ENCODE peak calls at places on chromosomes 12 and 14, in six cellular contexts. One of them, this sample, is unnamed.

GRCh38 chr14:54577977-54578376 is 11.0 kb downstream of the SAMD4A start:
- DNase-seq in HCT116: no peak
- DNase-seq in mucosa of descending colon: no peak
- DNase-seq in DND-41: no peak
- DNase-seq in Panc1: no peak
- DNase-seq in body of pancreas: no peak
- DNase-seq in this sample: no peak

GRCh38 chr12:107478881-107479280 is 206.7 kb upstream of the PWP1 start:
- DNase-seq in mucosa of descending colon: no peak
- DNase-seq in body of pancreas: no peak
- DNase-seq in Panc1: no peak
- DNase-seq in DND-41: no peak
- DNase-seq in HCT116: no peak
- DNase-seq in this sample: no peak

GRCh38 chr12:42798811-42799438 is 209.4 kb upstream of the PRICKLE1 start:
- DNase-seq in HCT116: no peak
- DNase-seq in Panc1: no peak
- DNase-seq in mucosa of descending colon: no peak
- DNase-seq in body of pancreas: no peak
- DNase-seq in DND-41: no peak
- DNase-seq in this sample: no peak

GRCh38 chr12:45458854-45459807 is 243.2 kb downstream of the ANO6 start:
- DNase-seq in body of pancreas: no peak
- DNase-seq in Panc1: no peak
- DNase-seq in mucosa of descending colon: no peak
- DNase-seq in DND-41: no peak
- DNase-seq in HCT116: no peak
- DNase-seq in this sample: no peak

GRCh38 chr12:95789126-95790024 is 1.2 kb downstream of the NTN4 start:
- DNase-seq in HCT116: no peak
- DNase-seq in Panc1: no peak
- DNase-seq in mucosa of descending colon: peak; percentile 60
- DNase-seq in DND-41: no peak
- DNase-seq in body of pancreas: peak; percentile 65
- DNase-seq in this sample: peak; percentile 38

GRCh38 chr12:99390707-99391106 is 256.8 kb upstream of the GARIN6 start:
- DNase-seq in mucosa of descending colon: no peak
- DNase-seq in DND-41: no peak
- DNase-seq in body of pancreas: peak; percentile 15
- DNase-seq in HCT116: no peak
- DNase-seq in Panc1: no peak
- DNase-seq in this sample: no peak

GRCh38 chr12:51240971-51241370 is 2.3 kb downstream of the DAZAP2 start:
- DNase-seq in HCT116: no peak
- DNase-seq in body of pancreas: no peak
- DNase-seq in mucosa of descending colon: no peak
- DNase-seq in DND-41: no peak
- DNase-seq in Panc1: no peak
- DNase-seq in this sample: no peak

GRCh38 chr14:88668448-88669116 is 105.7 kb downstream of the ZC3H14 start:
- DNase-seq in DND-41: no peak
- DNase-seq in HCT116: no peak
- DNase-seq in mucosa of descending colon: no peak
- DNase-seq in body of pancreas: no peak
- DNase-seq in Panc1: no peak
- DNase-seq in this sample: no peak

GRCh38 chr12:72030272-72030671 is 91.6 kb downstream of the TPH2 start:
- DNase-seq in HCT116: no peak
- DNase-seq in body of pancreas: no peak
- DNase-seq in Panc1: no peak
- DNase-seq in DND-41: no peak
- DNase-seq in mucosa of descending colon: no peak
- DNase-seq in this sample: no peak

GRCh38 chr12:75439048-75439447 is 41.5 kb upstream of the GLIPR1 start:
- DNase-seq in Panc1: no peak
- DNase-seq in body of pancreas: no peak
- DNase-seq in DND-41: no peak
- DNase-seq in HCT116: no peak
- DNase-seq in mucosa of descending colon: no peak
- DNase-seq in this sample: no peak

GRCh38 chr14:70036665-70037064 is 152.1 kb downstream of the SLC8A3 start:
- DNase-seq in DND-41: no peak
- DNase-seq in Panc1: no peak
- DNase-seq in mucosa of descending colon: no peak
- DNase-seq in body of pancreas: no peak
- DNase-seq in HCT116: no peak
- DNase-seq in this sample: no peak

GRCh38 chr12:4957781-4958180 is 48.1 kb downstream of the KCNA1 start:
- DNase-seq in HCT116: no peak
- DNase-seq in Panc1: no peak
- DNase-seq in mucosa of descending colon: no peak
- DNase-seq in body of pancreas: no peak
- DNase-seq in DND-41: no peak
- DNase-seq in this sample: no peak

GRCh38 chr14:79057333-79057732 is 887.2 kb downstream of the NRXN3 start:
- DNase-seq in mucosa of descending colon: no peak
- DNase-seq in Panc1: no peak
- DNase-seq in DND-41: no peak
- DNase-seq in body of pancreas: no peak
- DNase-seq in HCT116: no peak
- DNase-seq in this sample: no peak

GRCh38 chr12:1583421-1584078 is 10.8 kb downstream of the FBXL14 start:
- DNase-seq in mucosa of descending colon: no peak
- DNase-seq in Panc1: no peak
- DNase-seq in HCT116: peak; percentile 75
- DNase-seq in DND-41: peak; percentile 79
- DNase-seq in body of pancreas: peak; percentile 71
- DNase-seq in this sample: peak; percentile 60

GRCh38 chr12:95908573-95908972 is 33.8 kb downstream of the CCDC38 start:
- DNase-seq in Panc1: no peak
- DNase-seq in DND-41: no peak
- DNase-seq in mucosa of descending colon: no peak
- DNase-seq in HCT116: no peak
- DNase-seq in body of pancreas: no peak
- DNase-seq in this sample: no peak

GRCh38 chr12:124094188-124094587 is 121.2 kb downstream of the ZNF664 start:
- DNase-seq in Panc1: no peak
- DNase-seq in HCT116: no peak
- DNase-seq in mucosa of descending colon: no peak
- DNase-seq in body of pancreas: no peak
- DNase-seq in DND-41: no peak
- DNase-seq in this sample: no peak

GRCh38 chr14:22540811-22541360 is 48.1 kb downstream of the DAD1 start:
- DNase-seq in Panc1: no peak
- DNase-seq in DND-41: no peak
- DNase-seq in mucosa of descending colon: no peak
- DNase-seq in body of pancreas: no peak
- DNase-seq in HCT116: no peak
- DNase-seq in this sample: no peak

GRCh38 chr12:131733874-131734273 is 23.0 kb downstream of the SFSWAP start:
- DNase-seq in body of pancreas: no peak
- DNase-seq in mucosa of descending colon: no peak
- DNase-seq in HCT116: no peak
- DNase-seq in DND-41: no peak
- DNase-seq in Panc1: no peak
- DNase-seq in this sample: no peak

GRCh38 chr14:80587096-80587724 is 354.3 kb downstream of the CEP128 start:
- DNase-seq in HCT116: peak; percentile 21
- DNase-seq in mucosa of descending colon: no peak
- DNase-seq in Panc1: peak; percentile 17
- DNase-seq in body of pancreas: no peak
- DNase-seq in DND-41: peak; percentile 11
- DNase-seq in this sample: no peak

GRCh38 chr12:1830401-1830845 is 10.1 kb downstream of the LRTM2 start:
- DNase-seq in mucosa of descending colon: no peak
- DNase-seq in DND-41: no peak
- DNase-seq in Panc1: no peak
- DNase-seq in body of pancreas: no peak
- DNase-seq in HCT116: no peak
- DNase-seq in this sample: no peak

GRCh38 chr12:101305226-101305779 is 25.4 kb downstream of the UTP20 start:
- DNase-seq in body of pancreas: no peak
- DNase-seq in Panc1: no peak
- DNase-seq in mucosa of descending colon: no peak
- DNase-seq in HCT116: no peak
- DNase-seq in DND-41: no peak
- DNase-seq in this sample: no peak

GRCh38 chr12:132189378-132190011 is 45.2 kb downstream of the NOC4L start:
- DNase-seq in mucosa of descending colon: peak; percentile 94
- DNase-seq in HCT116: peak; percentile 87
- DNase-seq in DND-41: peak; percentile 93
- DNase-seq in body of pancreas: peak; percentile 65
- DNase-seq in Panc1: peak; percentile 27
- DNase-seq in this sample: peak; percentile 91

GRCh38 chr12:15214851-15215601 is 6.2 kb downstream of the RERG start:
- DNase-seq in mucosa of descending colon: no peak
- DNase-seq in body of pancreas: no peak
- DNase-seq in HCT116: no peak
- DNase-seq in Panc1: no peak
- DNase-seq in DND-41: no peak
- DNase-seq in this sample: no peak

GRCh38 chr14:105074601-105075053 is 9.4 kb upstream of the GPR132 start:
- DNase-seq in HCT116: no peak
- DNase-seq in Panc1: no peak
- DNase-seq in DND-41: no peak
- DNase-seq in body of pancreas: no peak
- DNase-seq in mucosa of descending colon: no peak
- DNase-seq in this sample: peak; percentile 65

GRCh38 chr12:124636138-124636968 is 68.9 kb upstream of the NCOR2 start:
- DNase-seq in body of pancreas: no peak
- DNase-seq in Panc1: peak; percentile 18
- DNase-seq in DND-41: peak; percentile 49
- DNase-seq in HCT116: peak; percentile 40
- DNase-seq in mucosa of descending colon: peak; percentile 55
- DNase-seq in this sample: no peak

GRCh38 chr12:113867258-113867657 is 98.9 kb downstream of the RBM19 start:
- DNase-seq in body of pancreas: no peak
- DNase-seq in DND-41: no peak
- DNase-seq in mucosa of descending colon: no peak
- DNase-seq in HCT116: no peak
- DNase-seq in Panc1: no peak
- DNase-seq in this sample: no peak
- TF ChIP-seq CTCF in body of pancreas: no peak
- TF ChIP-seq CTCF in DND-41: peak; percentile 28
- TF ChIP-seq CTCF in mucosa of descending colon: no peak
- TF ChIP-seq CTCF in HCT116: peak; percentile 61
- TF ChIP-seq CTCF in Panc1: peak; percentile 74
- TF ChIP-seq CTCF in this sample: no peak

GRCh38 chr14:34496007-34496678 is 34.1 kb upstream of the SPTSSA start:
- DNase-seq in Panc1: no peak
- DNase-seq in body of pancreas: peak; percentile 14
- DNase-seq in mucosa of descending colon: no peak
- DNase-seq in HCT116: no peak
- DNase-seq in DND-41: no peak
- DNase-seq in this sample: no peak
- H3K4me1 ChIP-seq in Panc1: peaks cover 15% of the 10 kb centered on the region
- H3K4me1 ChIP-seq in body of pancreas: no peaks in the 10 kb centered on the region
- H3K4me1 ChIP-seq in mucosa of descending colon: peaks cover 24% of the 10 kb centered on the region
- H3K4me1 ChIP-seq in HCT116: peaks cover 21% of the 10 kb centered on the region
- H3K4me1 ChIP-seq in DND-41: no peaks in the 10 kb centered on the region
- H3K4me1 ChIP-seq in this sample: peaks cover 15% of the 10 kb centered on the region

GRCh38 chr14:91926131-91926890 is 21.2 kb downstream of the FBLN5 start:
- DNase-seq in Panc1: no peak
- DNase-seq in HCT116: no peak
- DNase-seq in body of pancreas: no peak
- DNase-seq in mucosa of descending colon: no peak
- DNase-seq in DND-41: no peak
- DNase-seq in this sample: no peak
- TF ChIP-seq CTCF in Panc1: no peak
- TF ChIP-seq CTCF in HCT116: no peak
- TF ChIP-seq CTCF in body of pancreas: no peak
- TF ChIP-seq CTCF in mucosa of descending colon: no peak
- TF ChIP-seq CTCF in DND-41: no peak
- TF ChIP-seq CTCF in this sample: no peak

GRCh38 chr12:104671407-104672095 is 214.8 kb downstream of the CHST11 start:
- DNase-seq in mucosa of descending colon: peak; percentile 63
- DNase-seq in DND-41: peak; percentile 53
- DNase-seq in body of pancreas: peak; percentile 86
- DNase-seq in HCT116: peak; percentile 93
- DNase-seq in Panc1: peak; percentile 89
- DNase-seq in this sample: peak; percentile 97
- H3K4me1 ChIP-seq in mucosa of descending colon: peaks cover 27% of the 10 kb centered on the region
- H3K4me1 ChIP-seq in DND-41: peaks cover 69% of the 10 kb centered on the region
- H3K4me1 ChIP-seq in body of pancreas: peaks cover 60% of the 10 kb centered on the region
- H3K4me1 ChIP-seq in HCT116: peaks cover 37% of the 10 kb centered on the region
- H3K4me1 ChIP-seq in Panc1: peaks cover 22% of the 10 kb centered on the region
- H3K4me1 ChIP-seq in this sample: peaks cover 41% of the 10 kb centered on the region